ENCODE peak calls at places on chromosomes 5 and 9, in five cellular contexts. T is HCT116, B is adipocyte, X is HepG2, N is transverse colon. U is an unnamed sample.

GRCh38 chr9:121725008-121725795 is 73.8 kb downstream of the DAB2IP start:
- DNase-seq in T (no peak), N (peak; percentile 77), B (peak; percentile 88), X (no peak), U (peak; percentile 98)

GRCh38 chr5:128271859-128272446 is 188.4 kb downstream of the SLC12A2 start:
- DNase-seq in T (peak; percentile 43), B (peak; percentile 69), X (no peak), N (no peak), U (no peak)

GRCh38 chr9:114742947-114743346 is 61.0 kb upstream of the TEX48 start:
- DNase-seq in B (no peak), X (no peak), N (no peak), T (no peak), U (no peak)

GRCh38 chr9:127897194-127897692 is 2.2 kb downstream of the ST6GALNAC6 start:
- DNase-seq in B (peak; percentile 91), X (peak; percentile 95), T (no peak), N (peak; percentile 74), U (peak; percentile 89)

GRCh38 chr9:33850267-33850629 is 33.3 kb downstream of the UBE2R2 start:
- DNase-seq in B (no peak), T (no peak), X (no peak), N (no peak), U (no peak)

GRCh38 chr5:118768607-118769175 is 219.7 kb downstream of the DTWD2 start:
- DNase-seq in X (no peak), B (no peak), T (no peak), N (no peak), U (no peak)

GRCh38 chr9:29691758-29692407 is 2118.6 kb upstream of the C9orf72 start:
- DNase-seq in T (peak; percentile 23), N (no peak), X (peak; percentile 36), B (no peak), U (no peak)

GRCh38 chr5:96807099-96807654 is 568 bp downstream of the ERAP1 start:
- DNase-seq in N (peak; percentile 88), X (peak; percentile 61), B (peak; percentile 91), T (no peak), U (peak; percentile 78)

GRCh38 chr5:151585970-151586369 is 5.2 kb downstream of the FAT2 start:
- DNase-seq in X (no peak), T (no peak), N (no peak), B (no peak), U (peak; percentile 80)

GRCh38 chr5:146662229-146662628 is 146.2 kb upstream of the GPR151 start:
- DNase-seq in X (peak; percentile 19), N (no peak), T (peak; percentile 3), B (peak; percentile 42), U (no peak)

GRCh38 chr5:75324791-75325190 is 12.2 kb upstream of the HMGCR start:
- DNase-seq in T (no peak), B (no peak), N (no peak), X (no peak), U (no peak)

GRCh38 chr5:150172563-150172962 is 6.0 kb downstream of the CDX1 start:
- DNase-seq in T (no peak), N (no peak), X (no peak), B (no peak), U (no peak)

GRCh38 chr9:74974558-74974957 is 21.8 kb upstream of the C9orf40 start:
- DNase-seq in B (no peak), X (no peak), N (no peak), T (no peak), U (no peak)

GRCh38 chr5:31948006-31948405 is 226.1 kb downstream of the GOLPH3 start:
- DNase-seq in X (no peak), N (no peak), B (no peak), T (no peak), U (no peak)

GRCh38 chr5:112555691-112556090 is 136.6 kb upstream of the EPB41L4A start:
- DNase-seq in X (no peak), T (no peak), N (no peak), B (no peak), U (no peak)

GRCh38 chr5:97209343-97209742 is 26.3 kb upstream of the RIOK2 start:
- DNase-seq in B (no peak), T (no peak), N (no peak), X (no peak), U (no peak)

GRCh38 chr9:135797507-135798302 is 95.7 kb downstream of the KCNT1 start:
- DNase-seq in B (peak; percentile 40), T (peak; percentile 24), N (no peak), X (no peak), U (peak; percentile 53)

GRCh38 chr9:113772121-113772885 is 103.8 kb upstream of the ZNF618 start:
- DNase-seq in N (no peak), B (peak; percentile 85), T (no peak), X (no peak), U (no peak)

GRCh38 chr5:68918306-68918705 is 175.5 kb upstream of the SLC30A5 start:
- DNase-seq in B (no peak), T (no peak), X (no peak), N (no peak), U (no peak)

GRCh38 chr9:89284076-89284475 is 26.9 kb upstream of the CKS2 start:
- DNase-seq in X (no peak), T (no peak), B (no peak), N (no peak), U (no peak)

GRCh38 chr5:172089298-172090117 is 83.1 kb upstream of the FBXW11 start:
- DNase-seq in T (no peak), N (no peak), X (no peak), B (no peak), U (no peak)

GRCh38 chr5:143248822-143249579 is 154.5 kb downstream of the NR3C1 start:
- DNase-seq in N (no peak), B (peak; percentile 81), X (peak; percentile 24), T (no peak), U (peak; percentile 54)

GRCh38 chr5:118681655-118682054 is 306.7 kb downstream of the DTWD2 start:
- DNase-seq in B (no peak), T (no peak), X (no peak), N (no peak), U (no peak)

GRCh38 chr9:121837113-121838010 is 185.9 kb downstream of the DAB2IP start:
- DNase-seq in X (no peak), T (no peak), B (peak; percentile 40), N (no peak), U (no peak)

GRCh38 chr5:163503106-163504090 is 2.0 kb upstream of the MAT2B start:
- DNase-seq in B (peak; percentile 87), N (peak; percentile 70), X (peak; percentile 67), T (peak; percentile 69), U (peak; percentile 35)

GRCh38 chr9:111959468-111959941 is 62.9 kb downstream of the UGCG start:
- DNase-seq in B (peak; percentile 50), T (peak; percentile 19), X (peak; percentile 27), N (peak; percentile 67), U (peak; percentile 87)

GRCh38 chr9:138120511-138121437 is 243.2 kb downstream of the CACNA1B start:
- DNase-seq in T (no peak), X (no peak), N (no peak), B (no peak), U (no peak)

GRCh38 chr9:138118601-138119071 is 241.1 kb downstream of the CACNA1B start:
- DNase-seq in X (no peak), T (no peak), N (no peak), B (no peak), U (no peak)

GRCh38 chr9:138119202-138120027 is 241.8 kb downstream of the CACNA1B start:
- DNase-seq in N (no peak), B (no peak), T (no peak), X (no peak), U (no peak)

GRCh38 chr9:138121438-138122050 is 244.0 kb downstream of the CACNA1B start:
- DNase-seq in T (no peak), X (no peak), B (no peak), N (no peak), U (no peak)

GRCh38 chr9:138120072-138120471 is 242.5 kb downstream of the CACNA1B start:
- DNase-seq in B (no peak), T (no peak), N (no peak), X (no peak), U (no peak)
- H3K9me3 ChIP-seq in B (no peaks in the 10 kb centered on the region), T (no peaks in the 10 kb centered on the region), N (no peaks in the 10 kb centered on the region), X (no peaks in the 10 kb centered on the region), U (no peaks in the 10 kb centered on the region)

GRCh38 chr5:124245276-124245675 is 501.2 kb downstream of the ZNF608 start:
- DNase-seq in T (no peak), X (no peak), N (no peak), B (no peak), U (no peak)
- H3K9me3 ChIP-seq in T (no peaks in the 10 kb centered on the region), X (peaks cover 43% of the 10 kb centered on the region), N (peaks cover 14% of the 10 kb centered on the region), B (peaks cover 31% of the 10 kb centered on the region), U (no peaks in the 10 kb centered on the region)

GRCh38 chr5:56382896-56383295 is 149.8 kb upstream of the ANKRD55 start:
- DNase-seq in T (no peak), X (no peak), N (no peak), B (no peak), U (no peak)

GRCh38 chr5:56384186-56384585 is 151.1 kb upstream of the ANKRD55 start:
- DNase-seq in T (no peak), B (no peak), X (no peak), N (no peak), U (no peak)

GRCh38 chr5:56386046-56386445 is 152.9 kb upstream of the ANKRD55 start:
- DNase-seq in B (no peak), X (no peak), N (no peak), T (no peak), U (no peak)

GRCh38 chr5:56383761-56384160 is 150.6 kb upstream of the ANKRD55 start:
- DNase-seq in X (no peak), T (no peak), B (no peak), N (no peak), U (no peak)

DNA sequence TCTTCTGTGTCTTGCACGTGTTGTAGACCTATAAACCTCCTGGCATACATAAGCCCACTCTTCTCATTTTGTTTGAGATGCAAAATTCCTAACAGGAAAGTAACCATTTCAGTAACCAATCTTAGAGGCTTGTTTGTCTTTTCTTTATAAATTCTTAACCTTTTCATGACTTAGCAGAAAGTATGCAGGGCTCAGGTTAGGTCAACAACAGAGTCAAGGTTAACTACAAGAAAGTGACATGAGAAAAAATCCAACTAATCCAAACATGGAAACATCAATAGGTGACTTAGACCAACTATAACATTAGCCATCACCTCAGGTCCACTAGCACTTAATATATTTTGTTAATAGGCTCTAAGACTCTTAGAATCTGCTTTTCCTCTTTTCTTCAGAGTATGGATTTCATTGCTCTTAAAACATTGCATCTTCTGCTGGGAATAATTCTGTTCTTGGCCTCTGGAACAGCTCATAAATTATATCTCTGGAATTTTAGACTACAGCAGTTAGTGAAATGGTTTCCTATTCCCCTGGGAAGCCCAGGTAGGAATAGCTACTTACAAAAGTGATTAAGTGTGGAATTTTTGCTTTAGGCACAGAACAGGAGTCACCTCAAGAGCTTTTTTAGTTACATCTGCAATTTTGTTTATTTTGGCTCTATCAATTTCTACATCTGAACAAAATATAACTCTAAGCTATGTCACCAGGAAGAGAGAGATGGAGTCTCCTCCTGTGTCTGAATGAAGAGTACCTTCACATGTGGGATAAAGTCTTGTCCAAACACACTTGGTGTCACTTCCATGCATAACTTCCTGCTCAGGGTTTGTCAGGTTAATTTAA is 155.3 kb upstream of the ANKRD55 start:
- DNase-seq in N (no peak), X (peak; percentile 83), B (no peak), T (no peak), U (no peak)
- H3K9me3 ChIP-seq in N (peaks cover 3% of the 10 kb centered on the region), X (no peaks in the 10 kb centered on the region), B (peaks cover 16% of the 10 kb centered on the region), T (no peaks in the 10 kb centered on the region), U (no peaks in the 10 kb centered on the region)

DNA sequence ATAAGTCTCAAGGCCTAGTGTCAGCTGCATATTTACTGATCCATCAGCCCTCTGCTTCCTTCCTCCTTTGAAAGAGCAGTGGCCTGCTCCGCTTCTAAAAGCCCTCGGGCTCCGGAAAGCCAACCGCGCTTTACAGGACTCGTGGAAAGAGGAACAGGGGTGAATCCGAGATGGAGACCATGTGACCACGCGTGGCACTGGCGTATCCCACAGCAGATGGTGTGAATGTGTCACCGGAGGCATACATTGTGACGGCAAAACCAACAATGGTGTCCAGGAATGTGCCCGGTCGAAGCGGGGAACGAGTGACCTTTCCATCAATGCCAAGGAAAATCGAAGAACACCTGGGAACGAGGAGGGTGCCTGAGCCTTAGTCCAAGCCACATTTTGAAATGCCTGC is 484.6 kb downstream of the SPATA31A7 start:
- DNase-seq in B (no peak), X (no peak), T (no peak), N (no peak), U (no peak)
- H3K9me3 ChIP-seq in B (no peaks in the 10 kb centered on the region), X (no peaks in the 10 kb centered on the region), T (no peaks in the 10 kb centered on the region), N (no peaks in the 10 kb centered on the region), U (no peaks in the 10 kb centered on the region)